ENCODE peak calls at places on chromosome 19, in six cellular contexts. One of them, this sample, is unnamed.

GRCh38 chr19:46759817-46760333 is 13.6 kb upstream of the STRN4 start:
- DNase-seq in T-helper 17 cell: no peak
- DNase-seq in head of caudate nucleus: no peak
- DNase-seq in stimulated activated CD8-positive, alpha-beta memory T cell treated with anti-CD3 and anti-CD28 coated beads, Interleukin-15, amount 100 ng/mL, for 1 hour: no peak
- DNase-seq in activated CD4-positive, alpha-beta T cell treated with anti-CD3 and anti-CD28 coated beads, Interleukin-2, amount 50 U/mL, for 4 hours: no peak
- DNase-seq in iris pigment epithelial cell: peak
- DNase-seq in this sample: no peak

GRCh38 chr19:15519433-15519976 is 11.2 kb downstream of the CYP4F22 start:
- DNase-seq in T-helper 17 cell: no peak
- DNase-seq in head of caudate nucleus: no peak
- DNase-seq in stimulated activated CD8-positive, alpha-beta memory T cell treated with anti-CD3 and anti-CD28 coated beads, Interleukin-15, amount 100 ng/mL, for 1 hour: no peak
- DNase-seq in activated CD4-positive, alpha-beta T cell treated with anti-CD3 and anti-CD28 coated beads, Interleukin-2, amount 50 U/mL, for 4 hours: no peak
- DNase-seq in iris pigment epithelial cell: no peak
- DNase-seq in this sample: no peak

GRCh38 chr19:12965017-12965811 is 4.2 kb upstream of the DAND5 start:
- DNase-seq in T-helper 17 cell: peak
- DNase-seq in head of caudate nucleus: peak
- DNase-seq in stimulated activated CD8-positive, alpha-beta memory T cell treated with anti-CD3 and anti-CD28 coated beads, Interleukin-15, amount 100 ng/mL, for 1 hour: peak
- DNase-seq in activated CD4-positive, alpha-beta T cell treated with anti-CD3 and anti-CD28 coated beads, Interleukin-2, amount 50 U/mL, for 4 hours: peak
- DNase-seq in iris pigment epithelial cell: peak
- DNase-seq in this sample: peak

GRCh38 chr19:52270266-52270885 is 989 bp downstream of the ZNF766 start:
- DNase-seq in T-helper 17 cell: no peak
- DNase-seq in head of caudate nucleus: no peak
- DNase-seq in stimulated activated CD8-positive, alpha-beta memory T cell treated with anti-CD3 and anti-CD28 coated beads, Interleukin-15, amount 100 ng/mL, for 1 hour: no peak
- DNase-seq in activated CD4-positive, alpha-beta T cell treated with anti-CD3 and anti-CD28 coated beads, Interleukin-2, amount 50 U/mL, for 4 hours: no peak
- DNase-seq in iris pigment epithelial cell: peak
- DNase-seq in this sample: no peak

GRCh38 chr19:4742717-4743646 is 19.3 kb upstream of the DPP9 start:
- DNase-seq in T-helper 17 cell: no peak
- DNase-seq in head of caudate nucleus: no peak
- DNase-seq in stimulated activated CD8-positive, alpha-beta memory T cell treated with anti-CD3 and anti-CD28 coated beads, Interleukin-15, amount 100 ng/mL, for 1 hour: no peak
- DNase-seq in activated CD4-positive, alpha-beta T cell treated with anti-CD3 and anti-CD28 coated beads, Interleukin-2, amount 50 U/mL, for 4 hours: no peak
- DNase-seq in iris pigment epithelial cell: no peak
- DNase-seq in this sample: no peak

GRCh38 chr19:12628040-12629022 is 17.6 kb downstream of the ZNF791 start:
- DNase-seq in T-helper 17 cell: no peak
- DNase-seq in head of caudate nucleus: no peak
- DNase-seq in stimulated activated CD8-positive, alpha-beta memory T cell treated with anti-CD3 and anti-CD28 coated beads, Interleukin-15, amount 100 ng/mL, for 1 hour: no peak
- DNase-seq in activated CD4-positive, alpha-beta T cell treated with anti-CD3 and anti-CD28 coated beads, Interleukin-2, amount 50 U/mL, for 4 hours: no peak
- DNase-seq in iris pigment epithelial cell: peak
- DNase-seq in this sample: no peak

GRCh38 chr19:46124638-46125115 is at the start of gene IGFL3:
- DNase-seq in T-helper 17 cell: no peak
- DNase-seq in head of caudate nucleus: no peak
- DNase-seq in stimulated activated CD8-positive, alpha-beta memory T cell treated with anti-CD3 and anti-CD28 coated beads, Interleukin-15, amount 100 ng/mL, for 1 hour: no peak
- DNase-seq in activated CD4-positive, alpha-beta T cell treated with anti-CD3 and anti-CD28 coated beads, Interleukin-2, amount 50 U/mL, for 4 hours: no peak
- DNase-seq in iris pigment epithelial cell: peak
- DNase-seq in this sample: no peak

GRCh38 chr19:1468274-1469199 is 10.5 kb downstream of the C19orf25 start:
- DNase-seq in T-helper 17 cell: peak
- DNase-seq in head of caudate nucleus: no peak
- DNase-seq in stimulated activated CD8-positive, alpha-beta memory T cell treated with anti-CD3 and anti-CD28 coated beads, Interleukin-15, amount 100 ng/mL, for 1 hour: no peak
- DNase-seq in activated CD4-positive, alpha-beta T cell treated with anti-CD3 and anti-CD28 coated beads, Interleukin-2, amount 50 U/mL, for 4 hours: no peak
- DNase-seq in iris pigment epithelial cell: peak
- DNase-seq in this sample: no peak

GRCh38 chr19:18408053-18408476 is 10.6 kb upstream of the LRRC25 start:
- DNase-seq in T-helper 17 cell: no peak
- DNase-seq in head of caudate nucleus: no peak
- DNase-seq in stimulated activated CD8-positive, alpha-beta memory T cell treated with anti-CD3 and anti-CD28 coated beads, Interleukin-15, amount 100 ng/mL, for 1 hour: no peak
- DNase-seq in activated CD4-positive, alpha-beta T cell treated with anti-CD3 and anti-CD28 coated beads, Interleukin-2, amount 50 U/mL, for 4 hours: no peak
- DNase-seq in iris pigment epithelial cell: no peak
- DNase-seq in this sample: no peak

GRCh38 chr19:38812841-38813320 is at the start of gene LGALS4:
- DNase-seq in T-helper 17 cell: no peak
- DNase-seq in head of caudate nucleus: no peak
- DNase-seq in stimulated activated CD8-positive, alpha-beta memory T cell treated with anti-CD3 and anti-CD28 coated beads, Interleukin-15, amount 100 ng/mL, for 1 hour: no peak
- DNase-seq in activated CD4-positive, alpha-beta T cell treated with anti-CD3 and anti-CD28 coated beads, Interleukin-2, amount 50 U/mL, for 4 hours: no peak
- DNase-seq in iris pigment epithelial cell: no peak
- DNase-seq in this sample: no peak

GRCh38 chr19:18419699-18420460 is 682 bp downstream of the SSBP4 start:
- DNase-seq in T-helper 17 cell: no peak
- DNase-seq in head of caudate nucleus: no peak
- DNase-seq in stimulated activated CD8-positive, alpha-beta memory T cell treated with anti-CD3 and anti-CD28 coated beads, Interleukin-15, amount 100 ng/mL, for 1 hour: no peak
- DNase-seq in activated CD4-positive, alpha-beta T cell treated with anti-CD3 and anti-CD28 coated beads, Interleukin-2, amount 50 U/mL, for 4 hours: peak
- DNase-seq in iris pigment epithelial cell: no peak
- DNase-seq in this sample: no peak

GRCh38 chr19:16571283-16571682 is 932 bp downstream of the SLC35E1 start:
- DNase-seq in T-helper 17 cell: no peak
- DNase-seq in head of caudate nucleus: no peak
- DNase-seq in stimulated activated CD8-positive, alpha-beta memory T cell treated with anti-CD3 and anti-CD28 coated beads, Interleukin-15, amount 100 ng/mL, for 1 hour: no peak
- DNase-seq in activated CD4-positive, alpha-beta T cell treated with anti-CD3 and anti-CD28 coated beads, Interleukin-2, amount 50 U/mL, for 4 hours: no peak
- DNase-seq in iris pigment epithelial cell: peak
- DNase-seq in this sample: no peak